ENCODE peak calls at places on chromosomes 16 and 17, in six cellular contexts. P is ecto neural progenitor cell; E is cardiac muscle cell; R is stimulated activated CD8-positive, alpha-beta memory T cell treated with anti-CD3 and anti-CD28 coated beads, Interleukin-4, amount 100 ng/mL, for 24 hours; N is NCI-H1105; H is left colon. Q is an unnamed sample.

GRCh38 chr17:76796081-76796480 is 58.2 kb downstream of the MFSD11 start:
- DNase-seq in N (no peak), R (no peak), E (no peak), P (no peak), H (no peak), Q (no peak)

GRCh38 chr17:65978881-65979280 is 213.1 kb downstream of the CEP112 start:
- DNase-seq in E (no peak), H (no peak), P (no peak), N (no peak), R (no peak), Q (no peak)

GRCh38 chr17:19886116-19886515 is 18.4 kb upstream of the ULK2 start:
- DNase-seq in P (no peak), N (no peak), H (no peak), R (no peak), E (no peak), Q (no peak)

GRCh38 chr17:75289832-75290337 is 652 bp upstream of the SLC25A19 start:
- DNase-seq in P (no peak), H (peak), E (peak), R (peak), N (no peak), Q (peak)

GRCh38 chr16:70348991-70349390 is 2.3 kb downstream of the DDX19A start:
- DNase-seq in H (no peak), N (no peak), R (no peak), E (no peak), P (no peak), Q (no peak)

GRCh38 chr17:57604771-57605733 is 140.0 kb downstream of the CCDC182 start:
- DNase-seq in H (peak), E (peak), R (no peak), N (peak), P (no peak), Q (peak)

GRCh38 chr17:78241277-78242023 is 10.0 kb downstream of the TMEM235 start:
- DNase-seq in P (peak), N (no peak), E (peak), H (no peak), R (no peak), Q (no peak)

GRCh38 chr17:79874329-79874981 is 35.2 kb upstream of the CBX4 start:
- DNase-seq in E (peak), N (peak), P (no peak), H (no peak), R (no peak), Q (peak)

GRCh38 chr17:82020874-82021727 is 1.6 kb downstream of the CENPX start:
- DNase-seq in E (peak), H (peak), N (no peak), R (no peak), P (no peak), Q (peak)

GRCh38 chr16:57996406-57997175 is 3.9 kb downstream of the ZNF319 start:
- DNase-seq in H (no peak), P (no peak), E (no peak), N (no peak), R (no peak), Q (no peak)

GRCh38 chr17:72280881-72281280 is 160.1 kb downstream of the SOX9 start:
- DNase-seq in R (no peak), N (no peak), E (no peak), P (no peak), H (no peak), Q (no peak)

GRCh38 chr17:48439875-48440505 is 10.0 kb upstream of the SKAP1 start:
- DNase-seq in N (no peak), H (no peak), P (no peak), R (no peak), E (peak), Q (peak)

GRCh38 chr16:48101069-48101674 is 54.6 kb downstream of the ABCC12 start:
- DNase-seq in R (no peak), P (no peak), H (no peak), N (no peak), E (no peak), Q (no peak)

GRCh38 chr17:74244543-74244942 is 29.5 kb upstream of the DNAI2 start:
- DNase-seq in E (no peak), H (no peak), N (no peak), P (no peak), R (no peak), Q (no peak)

GRCh38 chr16:27966756-27967155 is 96.8 kb downstream of the GSG1L start:
- DNase-seq in N (no peak), P (no peak), R (no peak), H (no peak), E (no peak), Q (no peak)

GRCh38 chr17:58527306-58527705 is 12.9 kb upstream of the MTMR4 start:
- DNase-seq in R (no peak), E (no peak), N (no peak), H (no peak), P (no peak), Q (no peak)

GRCh38 chr16:75754126-75754525 is 27.8 kb upstream of the CPHXL start:
- DNase-seq in P (no peak), N (no peak), E (no peak), H (no peak), R (no peak), Q (no peak)

GRCh38 chr16:15775209-15775608 is 81.6 kb downstream of the MYH11 start:
- DNase-seq in E (no peak), P (no peak), N (no peak), H (no peak), R (no peak), Q (no peak)

GRCh38 chr17:19024101-19025078 is 19.8 kb upstream of the FAM83G start:
- DNase-seq in E (no peak), N (no peak), H (peak), R (no peak), P (no peak), Q (no peak)

GRCh38 chr17:72545756-72546155 is 424.9 kb downstream of the SOX9 start:
- DNase-seq in E (no peak), H (no peak), R (no peak), P (no peak), N (no peak), Q (no peak)

GRCh38 chr16:2003827-2004641 is 5.6 kb downstream of the ZNF598 start:
- DNase-seq in P (peak), E (peak), N (peak), R (peak), H (peak), Q (peak)

GRCh38 chr17:77691216-77692085 is 267.1 kb upstream of the TNRC6C start:
- DNase-seq in H (no peak), R (no peak), N (no peak), P (peak), E (no peak), Q (no peak)

GRCh38 chr17:48596735-48597491 is 3.3 kb upstream of the HOXB5 start:
- DNase-seq in E (no peak), N (no peak), H (no peak), P (no peak), R (no peak), Q (no peak)

GRCh38 chr16:69709456-69710084 is 16.8 kb downstream of the NQO1 start:
- DNase-seq in H (no peak), N (peak), P (no peak), E (peak), R (no peak), Q (peak)

GRCh38 chr16:71933913-71934696 is 38.8 kb downstream of the IST1 start:
- DNase-seq in R (no peak), N (no peak), E (no peak), H (no peak), P (peak), Q (no peak)

GRCh38 chr17:72305964-72306551 is 185.2 kb downstream of the SOX9 start:
- DNase-seq in R (no peak), H (no peak), N (no peak), P (no peak), E (no peak), Q (no peak)

Q was measured in Kasumi-1.